ENCODE peak calls at places on chromosomes 3 and 15, in four cellular contexts. S is HepG2, P is GM12878, J is SK-N-SH. G is an unnamed sample.
A peak's percentile ranks its signal among the peaks of the same experiment; 100 is the strongest.

GRCh38 chr3:62587579-62588031 is 214.3 kb upstream of the FEZF2 start:
- DNase-seq in S (no peak), J (peak; percentile 52), P (no peak), G (no peak)

GRCh38 chr3:181278468-181279238 is 289.1 kb upstream of the DNAJC19 start:
- DNase-seq in S (no peak), P (no peak), J (peak; percentile 31), G (no peak)

GRCh38 chr15:61840090-61840489 is 220.2 kb downstream of the VPS13C start:
- DNase-seq in P (no peak), S (no peak), J (no peak), G (no peak)

GRCh38 chr3:146550743-146551510 is 6.5 kb upstream of the PLSCR1 start:
- DNase-seq in S (no peak), J (no peak), P (no peak), G (peak; percentile 7)

GRCh38 chr3:125967156-125967555 is 1.8 kb upstream of the ROPN1B start:
- DNase-seq in P (no peak), J (no peak), S (no peak), G (no peak)

GRCh38 chr15:75533945-75534344 is 45.2 kb downstream of the PTPN9 start:
- DNase-seq in S (no peak), P (no peak), J (no peak), G (no peak)

GRCh38 chr3:63976166-63976861 is 47.0 kb downstream of the PSMD6 start:
- DNase-seq in P (no peak), S (peak; percentile 62), J (no peak), G (no peak)

GRCh38 chr15:39433351-39433750 is 147.5 kb upstream of the THBS1 start:
- DNase-seq in J (no peak), S (no peak), P (no peak), G (no peak)

GRCh38 chr3:71543371-71544016 is 40.0 kb downstream of the FOXP1 start:
- DNase-seq in S (no peak), J (peak; percentile 12), P (no peak), G (no peak)

GRCh38 chr15:71098920-71099319 is 16.4 kb upstream of the THSD4 start:
- DNase-seq in P (no peak), S (no peak), J (no peak), G (no peak)

GRCh38 chr3:47825590-47825989 is 22.7 kb downstream of the DHX30 start:
- DNase-seq in J (peak; percentile 48), P (no peak), S (no peak), G (no peak)

GRCh38 chr15:84598250-84598649 is 2.6 kb upstream of the ZSCAN2 start:
- DNase-seq in P (no peak), S (no peak), J (no peak), G (no peak)

GRCh38 chr3:116815321-116815720 is 105.7 kb downstream of the TUSC7 start:
- DNase-seq in J (no peak), S (no peak), P (no peak), G (no peak)

GRCh38 chr3:136249593-136250225 is 431 bp upstream of the PCCB start:
- DNase-seq in J (no peak), S (no peak), P (no peak), G (no peak)

GRCh38 chr3:71050521-71051258 is 532.8 kb downstream of the FOXP1 start:
- DNase-seq in S (peak; percentile 61), J (no peak), P (no peak), G (no peak)

GRCh38 chr3:45559560-45560118 is 34.9 kb upstream of the LIMD1 start:
- DNase-seq in J (no peak), S (no peak), P (no peak), G (no peak)
- TF ChIP-seq PBX3 in J (no peak), S (no peak), P (no peak), G (no peak)

GRCh38 chr3:51388286-51389029 is 2.6 kb upstream of the RBM15B start:
- DNase-seq in P (no peak), S (peak; percentile 45), J (no peak), G (no peak)
- TF ChIP-seq PBX3 in P (no peak), S (no peak), J (no peak), G (no peak)

GRCh38 chr15:91472316-91472756 is 372.3 kb downstream of the SV2B start:
- DNase-seq in J (no peak), P (no peak), S (no peak), G (no peak)

GRCh38 chr15:91471410-91471993 is 371.4 kb downstream of the SV2B start:
- DNase-seq in P (no peak), J (no peak), S (no peak), G (no peak)

GRCh38 chr15:91473894-91474293 is 373.8 kb downstream of the SV2B start:
- DNase-seq in S (no peak), P (no peak), J (no peak), G (no peak)

GRCh38 chr15:91468861-91469260 is 368.8 kb downstream of the SV2B start:
- DNase-seq in S (no peak), P (no peak), J (no peak), G (no peak)

GRCh38 chr15:91469627-91470567 is 369.8 kb downstream of the SV2B start:
- DNase-seq in S (no peak), P (no peak), J (peak; percentile 14), G (no peak)
- TF ChIP-seq PBX3 in S (no peak), P (no peak), J (no peak), G (no peak)

DNA sequence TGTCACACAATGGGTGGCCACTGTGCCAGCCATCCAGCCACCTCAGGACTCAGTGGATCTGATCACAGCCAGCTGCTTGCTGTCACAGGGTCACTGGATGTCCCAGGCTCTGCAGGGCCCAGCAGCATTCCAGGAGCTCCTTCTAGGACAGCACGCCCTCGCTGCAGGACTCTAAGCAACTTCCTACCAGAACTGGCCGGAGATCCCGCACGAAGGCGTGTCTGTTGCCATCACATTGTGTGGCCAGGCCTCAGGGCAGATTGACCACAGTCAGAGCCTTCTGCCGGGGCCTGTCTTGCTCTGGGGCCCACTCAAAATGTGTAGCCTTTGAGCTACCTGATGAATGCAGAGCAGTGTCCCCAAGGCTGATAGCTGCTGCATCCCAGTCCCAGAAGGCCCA is 24.6 kb downstream of the DNAJB8 start:
- DNase-seq in S (no peak), P (no peak), J (no peak), G (no peak)
- TF ChIP-seq PBX3 in S (no peak), P (no peak), J (no peak), G (no peak)

GRCh38 chr15:46676233-46677206 is 1040.8 kb upstream of the SEMA6D start:
- DNase-seq in P (no peak), J (no peak), S (no peak), G (no peak)
- TF ChIP-seq PBX3 in P (no peak), J (no peak), S (no peak), G (no peak)

DNA sequence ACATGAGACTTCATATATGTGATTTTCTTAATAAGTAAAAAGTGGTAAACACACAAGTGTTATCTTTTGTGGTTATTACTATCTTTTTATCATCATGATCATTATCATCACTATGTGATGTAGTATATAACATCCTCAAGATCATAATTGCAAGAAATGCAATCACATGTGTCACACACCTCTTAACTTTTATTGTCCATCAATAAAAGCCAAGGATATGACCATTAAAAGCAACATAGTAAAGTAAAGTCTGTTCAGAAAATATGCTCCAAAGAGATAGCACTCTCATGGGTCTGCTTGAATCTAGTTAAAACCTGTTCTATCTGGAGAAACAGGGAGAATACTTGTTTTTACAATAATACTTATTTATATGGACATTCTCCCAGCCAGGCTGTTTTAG is 153.0 kb upstream of the MLF1 start:
- DNase-seq in P (no peak), S (no peak), J (no peak), G (no peak)
- TF ChIP-seq PBX3 in P (no peak), S (no peak), J (no peak), G (no peak)

DNA sequence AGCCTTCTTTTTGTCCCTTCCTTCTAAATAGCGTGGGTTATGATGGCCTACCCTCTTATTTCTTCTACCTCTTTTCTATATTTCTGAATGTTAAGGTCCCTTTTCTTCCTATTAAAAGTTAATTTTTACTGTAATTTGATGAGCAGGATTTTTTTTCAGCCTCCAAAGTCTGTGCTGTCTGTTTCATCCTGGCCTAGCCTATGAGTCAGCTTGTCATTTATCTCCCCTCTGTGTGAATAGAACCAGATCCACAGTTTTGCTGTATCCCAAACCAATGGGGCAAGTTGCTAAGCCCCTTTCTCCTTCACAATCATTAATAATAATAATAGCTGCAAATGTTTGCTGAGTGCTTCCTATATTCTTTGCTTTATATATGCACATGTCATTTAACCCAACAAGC is 18.1 kb upstream of the C3orf38 start:
- DNase-seq in S (no peak), J (no peak), P (no peak), G (no peak)
- TF ChIP-seq PBX3 in S (no peak), J (peak; percentile 25), P (no peak), G (no peak)